ENCODE peak calls at places on chromosomes 11 and 22, in ten cellular contexts. One of them, this sample, is unnamed.

GRCh38 chr11:2511421-2512369 is 66.9 kb downstream of the KCNQ1 start:
- DNase-seq in A549: no peak
- DNase-seq in heart left ventricle: peak
- DNase-seq in stomach: peak
- DNase-seq in adrenal gland: peak
- DNase-seq in ovary: no peak
- DNase-seq in suprapubic skin: peak
- DNase-seq in transverse colon: peak
- DNase-seq in IMR-90: no peak
- DNase-seq in upper lobe of left lung: peak
- DNase-seq in this sample: peak

GRCh38 chr11:121334973-121335711 is 42.6 kb downstream of the SC5D start:
- DNase-seq in A549: no peak
- DNase-seq in IMR-90: no peak
- DNase-seq in stomach: no peak
- DNase-seq in upper lobe of left lung: no peak
- DNase-seq in adrenal gland: no peak
- DNase-seq in ovary: peak
- DNase-seq in heart left ventricle: no peak
- DNase-seq in transverse colon: no peak
- DNase-seq in suprapubic skin: no peak
- DNase-seq in this sample: no peak

GRCh38 chr22:44931077-44931540 is 78.7 kb downstream of the PHF21B start:
- DNase-seq in heart left ventricle: peak
- DNase-seq in IMR-90: peak
- DNase-seq in upper lobe of left lung: no peak
- DNase-seq in A549: no peak
- DNase-seq in ovary: peak
- DNase-seq in suprapubic skin: no peak
- DNase-seq in transverse colon: no peak
- DNase-seq in stomach: no peak
- DNase-seq in adrenal gland: peak
- DNase-seq in this sample: no peak

GRCh38 chr11:126345759-126346585 is 9.5 kb upstream of the ST3GAL4 start:
- DNase-seq in heart left ventricle: peak
- DNase-seq in adrenal gland: peak
- DNase-seq in transverse colon: no peak
- DNase-seq in stomach: no peak
- DNase-seq in upper lobe of left lung: no peak
- DNase-seq in ovary: peak
- DNase-seq in A549: no peak
- DNase-seq in IMR-90: peak
- DNase-seq in suprapubic skin: no peak
- DNase-seq in this sample: no peak

GRCh38 chr22:20131856-20132685 is 467 bp downstream of the ZDHHC8 start:
- DNase-seq in ovary: peak
- DNase-seq in heart left ventricle: no peak
- DNase-seq in transverse colon: peak
- DNase-seq in stomach: peak
- DNase-seq in suprapubic skin: no peak
- DNase-seq in A549: no peak
- DNase-seq in IMR-90: no peak
- DNase-seq in adrenal gland: peak
- DNase-seq in upper lobe of left lung: peak
- DNase-seq in this sample: no peak

GRCh38 chr11:79940976-79941735 is 500.3 kb upstream of the TENM4 start:
- DNase-seq in ovary: no peak
- DNase-seq in stomach: no peak
- DNase-seq in suprapubic skin: no peak
- DNase-seq in adrenal gland: no peak
- DNase-seq in IMR-90: peak
- DNase-seq in heart left ventricle: no peak
- DNase-seq in A549: no peak
- DNase-seq in upper lobe of left lung: no peak
- DNase-seq in transverse colon: no peak
- DNase-seq in this sample: no peak

GRCh38 chr11:19419021-19419750 is 178.4 kb upstream of the E2F8 start:
- DNase-seq in ovary: no peak
- DNase-seq in IMR-90: peak
- DNase-seq in suprapubic skin: no peak
- DNase-seq in upper lobe of left lung: no peak
- DNase-seq in stomach: no peak
- DNase-seq in A549: peak
- DNase-seq in adrenal gland: no peak
- DNase-seq in transverse colon: no peak
- DNase-seq in heart left ventricle: no peak
- DNase-seq in this sample: no peak

GRCh38 chr11:27621440-27622161 is 78.7 kb downstream of the BDNF start:
- DNase-seq in suprapubic skin: no peak
- DNase-seq in IMR-90: peak
- DNase-seq in ovary: no peak
- DNase-seq in heart left ventricle: no peak
- DNase-seq in transverse colon: no peak
- DNase-seq in upper lobe of left lung: no peak
- DNase-seq in adrenal gland: peak
- DNase-seq in stomach: no peak
- DNase-seq in A549: no peak
- DNase-seq in this sample: no peak

GRCh38 chr11:10926801-10927200 is 68.9 kb upstream of the ZBED5 start:
- DNase-seq in transverse colon: no peak
- DNase-seq in upper lobe of left lung: no peak
- DNase-seq in suprapubic skin: no peak
- DNase-seq in adrenal gland: no peak
- DNase-seq in stomach: no peak
- DNase-seq in A549: peak
- DNase-seq in IMR-90: peak
- DNase-seq in heart left ventricle: no peak
- DNase-seq in ovary: no peak
- DNase-seq in this sample: peak

GRCh38 chr11:33941637-33942160 is 49.8 kb upstream of the LMO2 start:
- DNase-seq in IMR-90: no peak
- DNase-seq in heart left ventricle: no peak
- DNase-seq in ovary: no peak
- DNase-seq in stomach: no peak
- DNase-seq in suprapubic skin: no peak
- DNase-seq in upper lobe of left lung: no peak
- DNase-seq in transverse colon: no peak
- DNase-seq in adrenal gland: no peak
- DNase-seq in A549: no peak
- DNase-seq in this sample: no peak

GRCh38 chr11:108117746-108118371 is 3.5 kb upstream of the ACAT1 start:
- DNase-seq in transverse colon: no peak
- DNase-seq in ovary: no peak
- DNase-seq in A549: peak
- DNase-seq in stomach: no peak
- DNase-seq in heart left ventricle: no peak
- DNase-seq in suprapubic skin: no peak
- DNase-seq in adrenal gland: no peak
- DNase-seq in IMR-90: peak
- DNase-seq in upper lobe of left lung: no peak
- DNase-seq in this sample: no peak

GRCh38 chr11:93849201-93849600 is 1.2 kb downstream of the VSTM5 start:
- DNase-seq in IMR-90: no peak
- DNase-seq in ovary: no peak
- DNase-seq in adrenal gland: no peak
- DNase-seq in transverse colon: no peak
- DNase-seq in stomach: no peak
- DNase-seq in upper lobe of left lung: no peak
- DNase-seq in suprapubic skin: no peak
- DNase-seq in A549: no peak
- DNase-seq in heart left ventricle: no peak
- DNase-seq in this sample: no peak

DNA sequence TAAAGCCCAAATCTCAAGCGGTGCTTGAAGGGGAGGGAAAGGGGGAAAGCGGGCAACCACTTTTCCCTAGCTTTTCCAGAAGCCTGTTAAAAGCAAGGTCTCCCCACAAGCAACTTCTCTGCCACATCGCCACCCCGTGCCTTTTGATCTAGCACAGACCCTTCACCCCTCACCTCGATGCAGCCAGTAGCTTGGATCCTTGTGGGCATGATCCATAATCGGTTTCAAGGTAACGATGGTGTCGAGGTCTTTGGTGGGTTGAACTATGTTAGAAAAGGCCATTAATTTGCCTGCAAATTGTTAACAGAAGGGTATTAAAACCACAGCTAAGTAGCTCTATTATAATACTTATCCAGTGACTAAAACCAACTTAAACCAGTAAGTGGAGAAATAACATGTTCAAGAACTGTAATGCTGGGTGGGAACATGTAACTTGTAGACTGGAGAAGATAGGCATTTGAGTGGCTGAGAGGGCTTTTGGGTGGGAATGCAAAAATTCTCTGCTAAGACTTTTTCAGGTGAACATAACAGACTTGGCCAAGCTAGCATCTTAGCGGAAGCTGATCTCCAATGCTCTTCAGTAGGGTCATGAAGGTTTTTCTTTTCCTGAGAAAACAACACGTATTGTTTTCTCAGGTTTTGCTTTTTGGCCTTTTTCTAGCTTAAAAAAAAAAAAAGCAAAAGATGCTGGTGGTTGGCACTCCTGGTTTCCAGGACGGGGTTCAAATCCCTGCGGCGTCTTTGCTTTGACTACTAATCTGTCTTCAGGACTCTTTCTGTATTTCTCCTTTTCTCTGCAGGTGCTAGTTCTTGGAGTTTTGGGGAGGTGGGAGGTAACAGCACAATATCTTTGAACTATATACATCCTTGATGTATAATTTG is 6.8 kb downstream of the MALAT1 start:
- DNase-seq in transverse colon: no peak
- DNase-seq in adrenal gland: peak
- DNase-seq in A549: peak
- DNase-seq in stomach: no peak
- DNase-seq in suprapubic skin: no peak
- DNase-seq in IMR-90: peak
- DNase-seq in upper lobe of left lung: no peak
- DNase-seq in ovary: peak
- DNase-seq in heart left ventricle: no peak
- DNase-seq in this sample: no peak
- TF ChIP-seq POLR2A in transverse colon: peak
- TF ChIP-seq POLR2A in adrenal gland: peak
- TF ChIP-seq POLR2A in A549: no peak
- TF ChIP-seq POLR2A in stomach: peak
- TF ChIP-seq POLR2A in suprapubic skin: no peak
- TF ChIP-seq POLR2A in IMR-90: no peak
- TF ChIP-seq POLR2A in upper lobe of left lung: peak
- TF ChIP-seq POLR2A in ovary: no peak
- TF ChIP-seq POLR2A in heart left ventricle: no peak
- TF ChIP-seq POLR2A in this sample: peak

GRCh38 chr22:26669060-26669481 is 11.7 kb downstream of the MIAT start:
- DNase-seq in stomach: no peak
- DNase-seq in adrenal gland: peak
- DNase-seq in ovary: no peak
- DNase-seq in suprapubic skin: no peak
- DNase-seq in transverse colon: peak
- DNase-seq in A549: peak
- DNase-seq in heart left ventricle: no peak
- DNase-seq in upper lobe of left lung: no peak
- DNase-seq in IMR-90: peak
- DNase-seq in this sample: no peak
- H3K27ac ChIP-seq in stomach: no peak
- H3K27ac ChIP-seq in adrenal gland: no peak
- H3K27ac ChIP-seq in ovary: no peak
- H3K27ac ChIP-seq in suprapubic skin: no peak
- H3K27ac ChIP-seq in transverse colon: no peak
- H3K27ac ChIP-seq in A549: peak
- H3K27ac ChIP-seq in heart left ventricle: no peak
- H3K27ac ChIP-seq in upper lobe of left lung: no peak
- H3K27ac ChIP-seq in IMR-90: no peak
- H3K27ac ChIP-seq in this sample: no peak

DNA sequence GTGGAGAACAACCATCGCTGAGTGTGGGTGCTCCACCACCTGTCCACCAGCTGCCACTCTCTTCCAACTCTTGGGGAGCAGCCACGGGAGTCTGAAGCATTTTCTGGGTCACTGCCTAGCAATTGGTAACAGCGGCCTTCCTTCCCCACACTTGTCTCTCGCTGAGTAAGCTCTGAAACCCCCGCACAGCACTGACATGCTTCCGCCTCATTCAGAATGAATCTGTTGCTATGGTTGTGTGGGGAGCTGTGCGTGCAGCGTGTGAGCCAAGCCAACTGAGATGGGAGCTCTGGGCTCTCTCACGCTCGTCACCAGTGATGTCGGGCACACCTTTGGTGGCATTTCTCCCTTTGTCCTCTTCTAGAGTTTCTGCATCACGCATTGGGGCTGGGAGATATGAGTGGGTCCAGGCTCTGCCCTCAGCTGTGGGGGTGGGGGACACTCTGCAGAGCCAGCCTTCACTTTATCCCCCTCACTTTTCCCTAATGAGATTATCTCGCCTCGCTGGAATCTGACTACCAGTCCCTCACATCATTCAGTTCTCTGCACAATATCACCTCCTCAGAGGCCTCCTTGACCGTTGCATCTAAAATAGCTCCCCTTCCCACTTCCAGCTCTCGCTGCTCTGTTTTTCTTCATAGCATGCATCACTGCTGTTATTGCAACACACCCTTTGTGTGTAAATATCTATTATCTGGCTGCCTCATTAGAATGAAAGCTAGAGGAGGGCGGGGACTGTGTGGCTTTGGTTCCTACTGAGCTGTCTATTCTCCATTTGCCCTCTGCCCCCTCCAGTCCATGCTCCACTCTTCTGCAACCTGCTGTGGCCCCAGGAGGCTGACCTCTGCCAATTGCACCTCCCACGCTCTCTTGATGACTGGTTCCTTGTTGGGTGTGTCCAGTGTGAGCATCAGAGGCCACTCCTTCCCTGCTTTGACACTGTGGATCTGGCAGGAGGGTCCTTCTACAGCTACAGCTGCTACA is 569.9 kb upstream of the CADM1 start:
- DNase-seq in suprapubic skin: no peak
- DNase-seq in IMR-90: no peak
- DNase-seq in A549: no peak
- DNase-seq in transverse colon: no peak
- DNase-seq in upper lobe of left lung: no peak
- DNase-seq in heart left ventricle: peak
- DNase-seq in stomach: no peak
- DNase-seq in ovary: no peak
- DNase-seq in adrenal gland: no peak
- DNase-seq in this sample: no peak
- TF ChIP-seq POLR2A in suprapubic skin: no peak
- TF ChIP-seq POLR2A in IMR-90: no peak
- TF ChIP-seq POLR2A in A549: no peak
- TF ChIP-seq POLR2A in transverse colon: no peak
- TF ChIP-seq POLR2A in upper lobe of left lung: no peak
- TF ChIP-seq POLR2A in heart left ventricle: no peak
- TF ChIP-seq POLR2A in stomach: no peak
- TF ChIP-seq POLR2A in ovary: no peak
- TF ChIP-seq POLR2A in adrenal gland: no peak
- TF ChIP-seq POLR2A in this sample: no peak

DNA sequence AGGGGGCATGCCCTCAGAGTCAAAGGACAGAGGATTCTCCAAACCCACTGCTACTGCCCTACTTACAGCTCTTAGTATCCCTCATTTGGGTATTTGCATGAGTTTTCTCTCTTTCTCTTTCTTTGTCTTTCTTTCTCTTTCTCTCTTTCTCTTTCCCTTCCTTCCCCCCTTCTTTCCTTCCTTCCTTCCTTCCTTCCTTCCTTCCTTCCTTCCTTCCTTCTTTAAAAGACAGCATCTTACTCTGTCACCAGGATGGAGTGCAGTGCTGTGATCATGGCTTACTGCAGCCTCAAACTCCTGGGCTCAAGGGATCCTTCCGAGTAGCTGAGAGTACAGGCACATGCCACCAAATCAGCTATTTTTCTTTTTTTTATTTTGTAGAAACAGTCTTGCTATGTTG is 14.0 kb upstream of the MMP7 start:
- DNase-seq in upper lobe of left lung: no peak
- DNase-seq in heart left ventricle: no peak
- DNase-seq in IMR-90: no peak
- DNase-seq in suprapubic skin: no peak
- DNase-seq in ovary: no peak
- DNase-seq in A549: no peak
- DNase-seq in transverse colon: no peak
- DNase-seq in stomach: no peak
- DNase-seq in adrenal gland: no peak
- DNase-seq in this sample: no peak
- H3K27ac ChIP-seq in upper lobe of left lung: no peak
- H3K27ac ChIP-seq in heart left ventricle: no peak
- H3K27ac ChIP-seq in IMR-90: no peak
- H3K27ac ChIP-seq in suprapubic skin: no peak
- H3K27ac ChIP-seq in ovary: no peak
- H3K27ac ChIP-seq in A549: peak
- H3K27ac ChIP-seq in transverse colon: no peak
- H3K27ac ChIP-seq in stomach: no peak
- H3K27ac ChIP-seq in adrenal gland: no peak
- H3K27ac ChIP-seq in this sample: no peak